ENCODE peak calls at places on chromosomes 5 and 9, in six cellular contexts. F is uterus, W is fibroblast of pulmonary artery, C is AG04449, T is SK-N-SH, D is tibial artery. Z is an unnamed sample.

GRCh38 chr5:158126442-158127399 is 267.8 kb upstream of the CLINT1 start:
- DNase-seq in T (no peak), D (no peak), W (no peak), F (no peak), C (no peak), Z (no peak)

GRCh38 chr9:38107811-38108304 is 38.8 kb upstream of the SHB start:
- DNase-seq in F (no peak), C (no peak), D (no peak), W (no peak), T (no peak), Z (no peak)

GRCh38 chr5:139651502-139651862 is 3.3 kb downstream of the CXXC5 start:
- DNase-seq in W (no peak), C (no peak), D (no peak), F (no peak), T (no peak), Z (peak)

GRCh38 chr5:78806544-78806943 is 158.0 kb upstream of the LHFPL2 start:
- DNase-seq in D (no peak), C (peak), T (no peak), W (peak), F (no peak), Z (no peak)

GRCh38 chr5:6603643-6604042 is 29.2 kb downstream of the NSUN2 start:
- DNase-seq in T (no peak), D (no peak), C (no peak), F (no peak), W (no peak), Z (no peak)

GRCh38 chr5:133472829-133473228 is 139.5 kb downstream of the FSTL4 start:
- DNase-seq in W (no peak), C (no peak), F (no peak), T (no peak), D (no peak), Z (no peak)

GRCh38 chr5:118722165-118723020 is 266.0 kb downstream of the DTWD2 start:
- DNase-seq in F (no peak), D (no peak), T (no peak), W (no peak), C (no peak), Z (no peak)

GRCh38 chr9:27765931-27766835 is 192.9 kb upstream of the C9orf72 start:
- DNase-seq in C (no peak), W (no peak), F (no peak), D (no peak), T (no peak), Z (no peak)

GRCh38 chr9:109477269-109478203 is 20.6 kb downstream of the PTPN3 start:
- DNase-seq in F (no peak), D (no peak), C (no peak), W (no peak), T (no peak), Z (no peak)

GRCh38 chr5:10227396-10227795 is 22.3 kb downstream of the ATPSCKMT start:
- DNase-seq in W (peak), T (no peak), D (no peak), F (no peak), C (no peak), Z (no peak)

GRCh38 chr9:33254211-33254610 is 10.3 kb downstream of the BAG1 start:
- DNase-seq in W (no peak), C (no peak), D (no peak), F (no peak), T (no peak), Z (no peak)

GRCh38 chr9:111627260-111627963 is 3.7 kb upstream of the DNAJC25 start:
- DNase-seq in T (no peak), C (no peak), W (no peak), D (no peak), F (no peak), Z (no peak)

GRCh38 chr9:111622626-111623025 is 8.5 kb upstream of the DNAJC25 start:
- DNase-seq in D (peak), T (no peak), C (peak), F (no peak), W (peak), Z (no peak)

DNA sequence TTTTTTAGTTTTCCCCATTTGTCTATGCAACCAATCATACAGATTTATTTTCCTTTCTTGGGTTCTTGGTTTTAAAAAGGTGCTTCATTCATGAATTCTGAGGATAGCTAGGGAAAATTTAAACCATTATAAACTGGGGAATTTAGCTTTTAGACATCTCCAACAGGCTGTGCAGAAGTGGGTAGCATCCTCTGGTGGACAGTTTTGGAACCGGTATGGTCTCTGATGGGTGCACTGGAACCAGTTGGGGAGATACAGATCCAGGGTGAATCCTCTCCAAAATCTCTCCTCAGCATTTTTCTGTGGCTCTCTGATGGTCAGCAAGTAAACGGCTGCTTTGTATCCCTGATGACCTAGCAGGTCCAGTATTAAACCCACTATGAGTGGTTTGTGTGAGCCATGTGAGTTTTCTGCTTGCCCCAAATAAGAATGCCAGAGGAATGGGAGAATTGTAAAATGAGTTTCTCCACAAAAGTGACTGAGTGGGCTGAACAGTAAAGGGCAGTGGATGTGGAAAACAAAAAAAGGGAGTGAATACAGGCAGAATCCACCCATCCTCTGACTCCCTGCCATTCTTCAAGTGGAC is 9.1 kb upstream of the DNAJC25 start:
- DNase-seq in F (peak), W (peak), T (peak), C (no peak), D (no peak), Z (no peak)
- TF ChIP-seq CTCF in F (peak), W (peak), T (peak), C (peak), D (peak), Z (peak)

GRCh38 chr9:91191443-91192378 is 170.0 kb downstream of the AUH start:
- DNase-seq in W (no peak), F (no peak), D (no peak), C (no peak), T (no peak), Z (no peak)

GRCh38 chr9:91195372-91196012 is 166.2 kb downstream of the AUH start:
- DNase-seq in T (no peak), W (no peak), C (no peak), D (no peak), F (no peak), Z (no peak)

GRCh38 chr9:91193658-91194391 is 167.9 kb downstream of the AUH start:
- DNase-seq in T (peak), F (peak), W (peak), D (peak), C (peak), Z (peak)

GRCh38 chr9:91192379-91192775 is 169.3 kb downstream of the AUH start:
- DNase-seq in C (no peak), D (no peak), T (no peak), W (no peak), F (peak), Z (no peak)

GRCh38 chr9:91192785-91193657 is 168.7 kb downstream of the AUH start:
- DNase-seq in W (peak), F (peak), T (peak), C (peak), D (peak), Z (peak)
- TF ChIP-seq CTCF in W (no peak), F (peak), T (peak), C (peak), D (no peak), Z (peak)

DNA sequence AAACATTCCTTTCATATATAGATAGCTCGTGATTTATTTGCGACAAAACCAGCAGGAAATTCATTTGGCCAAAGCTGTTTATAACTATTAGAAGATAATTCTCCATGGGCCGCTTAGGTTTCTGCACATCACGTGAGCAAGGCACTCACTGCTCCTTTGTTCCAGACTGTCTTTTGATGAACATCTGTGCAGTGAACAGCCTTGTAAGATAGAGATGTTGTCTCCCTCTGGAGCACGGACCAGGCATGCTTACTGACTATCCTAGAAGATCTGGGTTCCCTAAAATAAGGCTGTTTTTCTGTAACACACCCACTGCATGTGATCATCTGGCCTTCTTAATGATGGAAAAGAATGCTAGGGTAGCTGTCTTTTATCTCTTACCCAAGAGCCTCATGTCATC is 30.9 kb downstream of the YIPF5 start:
- DNase-seq in F (no peak), W (peak), D (no peak), T (no peak), C (peak), Z (no peak)
- TF ChIP-seq CTCF in F (no peak), W (peak), D (no peak), T (no peak), C (peak), Z (no peak)

GRCh38 chr5:109959652-109960051 is 269.9 kb downstream of the MAN2A1 start:
- DNase-seq in F (no peak), C (no peak), W (no peak), D (no peak), T (no peak), Z (no peak)
- TF ChIP-seq CTCF in F (no peak), C (no peak), W (peak), D (no peak), T (no peak), Z (no peak)

DNA sequence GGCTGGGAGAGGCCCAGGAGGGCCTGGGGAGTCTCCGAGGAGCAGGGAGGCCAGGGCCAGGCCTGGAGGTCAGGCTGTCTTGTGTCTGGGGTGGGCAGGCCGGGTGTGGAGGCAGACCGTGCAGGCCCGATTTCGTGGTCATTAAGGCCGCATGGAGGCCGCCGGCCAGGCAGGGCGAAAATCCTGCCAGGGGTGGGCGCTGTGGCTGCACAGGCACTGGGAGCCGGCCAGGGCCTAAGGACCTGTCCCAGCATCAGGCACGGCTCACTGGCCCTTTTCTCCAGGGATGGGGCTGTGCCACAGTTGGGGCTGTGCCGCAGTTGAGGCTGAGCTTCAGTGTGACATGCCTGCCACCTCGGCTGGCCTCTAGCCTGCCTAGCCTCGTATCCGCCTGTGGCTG is 35.9 kb downstream of the ASS1 start:
- DNase-seq in D (no peak), T (no peak), W (no peak), F (no peak), C (no peak), Z (no peak)
- TF ChIP-seq CTCF in D (no peak), T (peak), W (no peak), F (no peak), C (no peak), Z (no peak)

Z was measured in heart left ventricle.